ENCODE peak calls at places on chromosomes 7 and 10, in four cellular contexts. Q is HepG2, X is IMR-90, Y is K562. D is an unnamed sample.
A peak's percentile ranks its signal among the peaks of the same experiment; 100 is the strongest.

GRCh38 chr7:2452074-2452507 is 24.1 kb downstream of the GRIFIN start:
- DNase-seq in Q (peak; percentile 20), X (no peak), Y (peak; percentile 36), D (no peak)

GRCh38 chr10:118722694-118723093 is 32.1 kb downstream of the CACUL1 start:
- DNase-seq in Q (no peak), X (no peak), Y (no peak), D (no peak)

GRCh38 chr7:130973637-130974036 is 239.6 kb upstream of the KLF14 start:
- DNase-seq in Q (no peak), X (no peak), Y (no peak), D (no peak)

GRCh38 chr7:104862719-104863118 is 151.3 kb upstream of the KMT2E start:
- DNase-seq in Q (peak; percentile 35), X (no peak), Y (peak; percentile 39), D (peak; percentile 42)

GRCh38 chr10:132096863-132097478 is 31.2 kb downstream of the JAKMIP3 start:
- DNase-seq in Q (no peak), X (no peak), Y (no peak), D (no peak)

GRCh38 chr7:85833071-85833470 is 646.2 kb upstream of the SEMA3D start:
- DNase-seq in Q (no peak), X (peak; percentile 11), Y (no peak), D (no peak)

GRCh38 chr10:100346351-100346764 is 675 bp upstream of the SCD start:
- DNase-seq in Q (peak; percentile 59), X (peak; percentile 70), Y (peak; percentile 80), D (peak; percentile 81)

GRCh38 chr10:111856631-111857030 is 326.9 kb downstream of the GPAM start:
- DNase-seq in Q (peak; percentile 4), X (no peak), Y (no peak), D (no peak)

GRCh38 chr10:49474901-49475300 is 64.0 kb downstream of the ERCC6 start:
- DNase-seq in Q (no peak), X (peak; percentile 21), Y (no peak), D (no peak)

GRCh38 chr7:130695840-130696239 is 9.5 kb upstream of the TSGA13 start:
- DNase-seq in Q (peak; percentile 36), X (peak; percentile 45), Y (peak; percentile 36), D (peak; percentile 57)

GRCh38 chr10:4947635-4948596 is 15.3 kb upstream of the AKR1C1 start:
- DNase-seq in Q (peak; percentile 100), X (peak; percentile 97), Y (no peak), D (peak; percentile 92)

GRCh38 chr10:25017247-25017590 is 807 bp downstream of the THNSL1 start:
- DNase-seq in Q (no peak), X (peak; percentile 13), Y (peak; percentile 14), D (no peak)

GRCh38 chr10:124447741-124448466 is 1.9 kb downstream of the NKX1-2 start:
- DNase-seq in Q (no peak), X (no peak), Y (no peak), D (no peak)
- TF ChIP-seq MAZ in Q (no peak), X (no peak), Y (no peak), D (no peak)

DNA sequence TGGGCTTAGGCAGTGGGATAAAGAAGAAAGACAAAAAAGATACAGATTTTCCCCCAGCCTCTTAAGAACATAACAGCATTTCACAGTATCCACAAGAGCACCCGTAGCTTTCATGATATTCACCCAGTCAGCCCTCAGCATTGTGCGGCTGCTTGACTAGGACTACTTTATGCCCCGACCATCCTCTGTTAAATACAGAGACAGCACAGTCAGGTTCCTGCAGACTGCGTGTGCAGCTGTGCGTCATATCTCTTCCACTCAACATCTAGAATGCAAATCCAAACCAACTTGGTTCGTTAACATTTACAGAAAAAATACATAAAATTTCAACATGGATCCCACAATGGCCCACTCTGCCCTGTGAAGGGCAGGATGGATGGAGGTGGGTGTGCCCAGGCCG is 33.8 kb downstream of the PIK3AP1 start:
- DNase-seq in Q (no peak), X (no peak), Y (no peak), D (no peak)
- TF ChIP-seq MAZ in Q (no peak), X (no peak), Y (no peak), D (no peak)

GRCh38 chr7:111528331-111528730 is 34.0 kb downstream of the IMMP2L start:
- DNase-seq in Q (no peak), X (no peak), Y (no peak), D (no peak)
- TF ChIP-seq MAZ in Q (no peak), X (no peak), Y (no peak), D (no peak)

GRCh38 chr7:77454802-77455201 is 38.7 kb upstream of the GSAP start:
- DNase-seq in Q (no peak), X (no peak), Y (no peak), D (peak; percentile 49)
- TF ChIP-seq MAZ in Q (no peak), X (no peak), Y (no peak), D (no peak)

GRCh38 chr10:58514102-58514472 is 1.4 kb downstream of the BICC1 start:
- DNase-seq in Q (no peak), X (no peak), Y (no peak), D (no peak)

GRCh38 chr10:58517481-58518355 is 5.0 kb downstream of the BICC1 start:
- DNase-seq in Q (no peak), X (no peak), Y (no peak), D (no peak)

GRCh38 chr10:58517071-58517470 is 4.4 kb downstream of the BICC1 start:
- DNase-seq in Q (no peak), X (no peak), Y (no peak), D (peak; percentile 39)

GRCh38 chr10:58515296-58515956 is 2.8 kb downstream of the BICC1 start:
- DNase-seq in Q (no peak), X (no peak), Y (no peak), D (no peak)

GRCh38 chr10:58516118-58516517 is 3.4 kb downstream of the BICC1 start:
- DNase-seq in Q (no peak), X (no peak), Y (no peak), D (peak; percentile 79)
- TF ChIP-seq MAZ in Q (no peak), X (no peak), Y (no peak), D (no peak)

GRCh38 chr10:84660340-84661159 is 332.2 kb downstream of the CCSER2 start:
- DNase-seq in Q (no peak), X (no peak), Y (no peak), D (no peak)
- TF ChIP-seq MAZ in Q (no peak), X (no peak), Y (no peak), D (no peak)

GRCh38 chr7:117148971-117149370 is 173.9 kb downstream of the WNT2 start:
- DNase-seq in Q (no peak), X (no peak), Y (no peak), D (no peak)
- TF ChIP-seq MAZ in Q (no peak), X (no peak), Y (no peak), D (no peak)

DNA sequence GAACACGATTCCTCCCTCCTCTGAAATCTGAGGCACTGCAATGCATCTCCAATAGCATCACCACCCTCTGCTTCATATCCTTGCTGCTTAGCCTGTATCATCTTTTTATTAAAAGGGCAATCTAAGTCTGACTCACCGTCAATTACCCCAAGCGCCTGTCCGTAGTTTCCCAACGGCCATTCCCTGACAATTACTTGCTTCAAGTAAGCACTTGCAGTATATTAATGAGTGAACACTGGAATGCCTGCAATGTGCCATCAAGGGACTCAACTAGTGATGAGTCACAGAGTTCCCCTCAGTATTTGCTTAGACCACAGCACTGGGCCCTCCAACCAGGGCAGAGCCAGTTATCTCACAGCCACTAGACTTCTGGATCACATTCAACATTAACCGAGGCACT is 19.5 kb upstream of the PPP1R3C start:
- DNase-seq in Q (peak; percentile 65), X (peak; percentile 95), Y (no peak), D (peak; percentile 27)
- TF ChIP-seq MAZ in Q (no peak), X (no peak), Y (no peak), D (no peak)

GRCh38 chr7:90816511-90817142 is 220.5 kb downstream of the CDK14 start:
- DNase-seq in Q (peak; percentile 2), X (peak; percentile 96), Y (no peak), D (no peak)
- TF ChIP-seq MAZ in Q (no peak), X (no peak), Y (no peak), D (no peak)

GRCh38 chr10:86177483-86178155 is 189.0 kb downstream of the GRID1 start:
- DNase-seq in Q (no peak), X (no peak), Y (no peak), D (no peak)
- TF ChIP-seq MAZ in Q (no peak), X (no peak), Y (no peak), D (no peak)

D was measured in A549.